ENCODE peak calls at places on chromosomes 1 and 21, in ten cellular contexts. A is stomach, T is upper lobe of left lung, W is transverse colon, H is esophagus muscularis mucosa, Z is ovary, R is right lobe of liver, J is heart left ventricle, L is tibial nerve, G is HepG2. K is an unnamed sample.

GRCh38 chr1:92969517-92969916 is 8.3 kb upstream of the DIPK1A start:
- DNase-seq in H (no peak), G (no peak), J (no peak), A (no peak), L (no peak), R (no peak), Z (no peak), T (no peak), W (no peak), K (no peak)

GRCh38 chr1:204435246-204435885 is 23.7 kb upstream of the PPP1R15B start:
- DNase-seq in A (no peak), T (no peak), H (no peak), R (no peak), W (no peak), G (peak; percentile 56), L (peak; percentile 67), Z (no peak), J (no peak), K (no peak)

GRCh38 chr21:34019402-34019801 is 54.0 kb upstream of the MRPS6 start:
- DNase-seq in L (no peak), T (no peak), A (no peak), W (no peak), Z (no peak), G (no peak), J (no peak), H (no peak), R (no peak), K (no peak)

GRCh38 chr1:228515200-228515834 is 28.1 kb downstream of the RNF187 start:
- DNase-seq in G (peak; percentile 17), L (peak; percentile 38), Z (no peak), T (no peak), J (no peak), A (no peak), R (no peak), H (no peak), W (no peak), K (no peak)

GRCh38 chr1:200258447-200259375 is 151.1 kb downstream of the ZNF281 start:
- DNase-seq in R (no peak), A (no peak), L (no peak), W (no peak), J (no peak), G (peak; percentile 52), H (peak; percentile 42), Z (no peak), T (no peak), K (no peak)

GRCh38 chr1:50106095-50106761 is 2.5 kb upstream of the ELAVL4 start:
- DNase-seq in T (no peak), W (no peak), J (no peak), L (no peak), G (no peak), R (no peak), H (peak; percentile 45), A (no peak), Z (no peak), K (no peak)

GRCh38 chr1:233079586-233079985 is 129.2 kb downstream of the NTPCR start:
- DNase-seq in G (no peak), H (no peak), W (no peak), J (no peak), Z (no peak), T (no peak), L (no peak), A (no peak), R (no peak), K (no peak)

GRCh38 chr1:32753532-32754281 is 51.1 kb upstream of the SYNC start:
- DNase-seq in T (peak; percentile 93), L (no peak), R (peak; percentile 77), H (no peak), W (peak; percentile 79), G (no peak), J (peak; percentile 77), Z (peak; percentile 88), A (peak; percentile 88), K (peak; percentile 84)

GRCh38 chr21:16353764-16354163 is 624.0 kb downstream of the USP25 start:
- DNase-seq in H (no peak), J (no peak), W (no peak), Z (no peak), L (no peak), G (no peak), A (no peak), R (no peak), T (no peak), K (no peak)

GRCh38 chr1:32335951-32336867 is at the start of gene MARCKSL1:
- DNase-seq in A (peak; percentile 90), L (peak; percentile 74), H (no peak), G (peak; percentile 63), W (peak; percentile 88), R (peak; percentile 87), T (peak; percentile 96), Z (peak; percentile 95), J (peak; percentile 90), K (peak; percentile 80)

GRCh38 chr1:46613661-46614603 is 2.7 kb downstream of the MOB3C start:
- DNase-seq in J (peak; percentile 96), L (peak; percentile 91), Z (peak; percentile 91), H (peak; percentile 97), T (peak; percentile 89), A (peak; percentile 72), W (peak; percentile 81), G (no peak), R (peak; percentile 79), K (peak; percentile 84)

GRCh38 chr1:115293899-115294298 is 44.1 kb downstream of the NGF start:
- DNase-seq in R (no peak), Z (no peak), L (no peak), G (no peak), A (no peak), J (no peak), T (no peak), W (no peak), H (no peak), K (no peak)

GRCh38 chr1:4397196-4397595 is 257.2 kb upstream of the AJAP1 start:
- DNase-seq in W (no peak), A (no peak), G (no peak), Z (no peak), H (no peak), J (no peak), L (no peak), T (no peak), R (no peak), K (no peak)

GRCh38 chr1:16144325-16145029 is 11.4 kb downstream of the EPHA2 start:
- DNase-seq in R (no peak), H (no peak), L (no peak), G (no peak), A (no peak), J (peak; percentile 33), Z (no peak), T (no peak), W (no peak), K (no peak)

GRCh38 chr1:16145988-16146887 is 9.6 kb downstream of the EPHA2 start:
- DNase-seq in L (peak; percentile 55), T (no peak), G (peak; percentile 90), H (no peak), J (peak; percentile 93), Z (peak; percentile 87), R (peak; percentile 72), A (peak; percentile 59), W (peak; percentile 57), K (peak; percentile 61)

GRCh38 chr1:16143566-16144324 is 12.1 kb downstream of the EPHA2 start:
- DNase-seq in G (peak; percentile 96), W (peak; percentile 80), T (peak; percentile 86), Z (no peak), H (no peak), L (no peak), R (peak; percentile 72), J (peak; percentile 86), A (peak; percentile 90), K (peak; percentile 38)

GRCh38 chr1:16146888-16147614 is 8.8 kb downstream of the EPHA2 start:
- DNase-seq in G (peak; percentile 59), R (no peak), A (no peak), Z (no peak), J (no peak), H (no peak), W (no peak), T (no peak), L (no peak), K (no peak)

DNA sequence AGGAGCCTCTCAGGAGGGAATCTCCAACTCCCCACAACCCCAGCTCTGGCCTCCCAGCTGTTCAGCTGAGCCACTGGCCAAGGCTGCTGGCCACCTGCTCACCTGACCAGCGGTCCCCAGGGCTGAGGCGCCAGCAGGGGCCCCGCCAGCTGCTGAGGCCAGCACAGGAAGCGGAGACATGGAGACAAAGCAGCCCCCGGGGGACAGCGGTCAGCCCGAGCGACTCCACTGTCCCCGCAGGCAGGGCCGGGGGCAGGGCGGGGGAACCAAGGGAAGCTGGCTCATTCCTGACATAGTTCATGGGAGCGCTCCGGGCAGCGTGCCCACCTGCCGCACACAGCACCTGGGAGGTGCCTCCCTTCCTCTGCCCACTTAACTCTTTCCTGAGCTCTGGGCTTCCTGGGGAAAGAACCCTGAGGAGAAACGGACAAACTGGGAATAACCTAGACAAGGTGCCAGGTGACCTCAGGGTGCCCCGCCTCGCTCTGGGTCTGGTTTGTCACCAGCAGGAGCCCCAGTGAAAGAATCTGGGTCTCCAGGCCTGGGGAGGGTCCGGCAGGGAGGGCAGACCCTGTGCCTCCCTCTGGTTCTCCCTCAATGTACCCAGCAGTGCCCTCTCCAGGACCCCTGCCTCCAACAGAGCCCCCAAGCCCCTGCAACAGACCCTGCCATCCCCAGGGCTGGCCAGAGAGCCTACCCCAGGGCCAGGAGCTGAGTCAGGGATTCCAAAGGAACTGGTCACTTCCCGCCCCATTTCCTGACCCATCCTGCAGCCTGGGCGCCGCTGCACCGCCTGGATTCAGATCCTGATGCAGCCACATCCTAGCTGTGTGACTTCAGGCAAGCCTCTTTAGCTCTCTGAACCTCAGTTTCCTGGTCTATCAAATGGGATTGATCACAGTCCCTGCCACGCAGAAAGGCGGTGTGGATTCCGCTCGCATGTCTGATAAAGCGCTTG is 10.6 kb downstream of the EPHA2 start:
- DNase-seq in Z (peak; percentile 67), A (peak; percentile 94), L (peak; percentile 45), G (peak; percentile 68), R (peak; percentile 91), H (no peak), T (peak; percentile 96), J (peak; percentile 92), W (peak; percentile 84), K (peak; percentile 88)
- H3K4me1 ChIP-seq in Z (peaks cover 21% of the 10 kb centered on the region), A (peaks cover 89% of the 10 kb centered on the region), L (peaks cover 64% of the 10 kb centered on the region), G (peaks cover 100% of the 10 kb centered on the region), R (peaks cover 45% of the 10 kb centered on the region), H (peaks cover 60% of the 10 kb centered on the region), T (peaks cover 76% of the 10 kb centered on the region), J (peaks cover 80% of the 10 kb centered on the region), W (peaks cover 35% of the 10 kb centered on the region), K (peaks cover 8% of the 10 kb centered on the region)

GRCh38 chr1:235367000-235367908 is at the start of gene TBCE:
- DNase-seq in H (peak; percentile 98), T (peak; percentile 98), Z (peak; percentile 97), A (peak; percentile 98), W (peak; percentile 97), G (peak; percentile 96), J (peak; percentile 98), L (peak; percentile 93), R (peak; percentile 97), K (peak; percentile 98)
- TF ChIP-seq POLR2A in H (peak; percentile 62), T (peak; percentile 72), Z (peak; percentile 63), A (no peak), W (peak; percentile 78), G (peak; percentile 96), J (peak; percentile 89), L (peak; percentile 70), R (peak; percentile 88), K (peak; percentile 83)

GRCh38 chr1:1178794-1179331 is 5.2 kb downstream of the TTLL10 start:
- DNase-seq in T (peak; percentile 84), L (no peak), G (no peak), J (peak; percentile 6), Z (no peak), A (no peak), W (no peak), H (no peak), R (no peak), K (no peak)
- H3K27ac ChIP-seq in T (no peak overlapping the region), L (no peak overlapping the region), G (no peak overlapping the region), J (no peak overlapping the region), Z (no peak overlapping the region), A (no peak overlapping the region), W (no peak overlapping the region), H (no peak overlapping the region), R (no peak overlapping the region), K (no peak overlapping the region)

GRCh38 chr1:51732701-51733425 is 116.0 kb downstream of the OSBPL9 start:
- DNase-seq in G (no peak), L (no peak), W (no peak), J (no peak), T (no peak), A (no peak), H (no peak), R (no peak), Z (no peak), K (no peak)
- H3K4me1 ChIP-seq in G (peaks cover 80% of the 10 kb centered on the region), L (peaks cover 30% of the 10 kb centered on the region), W (peaks cover 33% of the 10 kb centered on the region), J (peaks cover 87% of the 10 kb centered on the region), T (peaks cover 33% of the 10 kb centered on the region), A (peaks cover 92% of the 10 kb centered on the region), H (peaks cover 95% of the 10 kb centered on the region), R (peaks cover 33% of the 10 kb centered on the region), Z (peaks cover 14% of the 10 kb centered on the region), K (peaks cover 14% of the 10 kb centered on the region)